ENCODE peak calls at places on chromosomes 3 and 15, in nine cellular contexts. One of them, this sample, is unnamed. For H3K9me3, the result is how much of the 10 kb centered on the place peaks cover.

GRCh38 chr3:102235679-102236078 is 199.1 kb upstream of the ZPLD1 start:
- DNase-seq in mucosa of descending colon: no peak
- DNase-seq in neural progenitor cell: peak
- DNase-seq in CD8-positive, alpha-beta T cell: no peak
- DNase-seq in Peyer's patch: no peak
- DNase-seq in HCT116: no peak
- DNase-seq in IMR-90: peak
- DNase-seq in transverse colon: no peak
- DNase-seq in sigmoid colon: no peak
- DNase-seq in this sample: peak

GRCh38 chr15:93247466-93248121 is 158.6 kb upstream of the RGMA start:
- DNase-seq in mucosa of descending colon: no peak
- DNase-seq in neural progenitor cell: no peak
- DNase-seq in CD8-positive, alpha-beta T cell: no peak
- DNase-seq in Peyer's patch: no peak
- DNase-seq in HCT116: no peak
- DNase-seq in IMR-90: no peak
- DNase-seq in transverse colon: no peak
- DNase-seq in sigmoid colon: no peak
- DNase-seq in this sample: no peak

GRCh38 chr3:115099115-115099884 is 47.8 kb downstream of the ZBTB20 start:
- DNase-seq in mucosa of descending colon: no peak
- DNase-seq in neural progenitor cell: no peak
- DNase-seq in CD8-positive, alpha-beta T cell: no peak
- DNase-seq in Peyer's patch: no peak
- DNase-seq in HCT116: no peak
- DNase-seq in IMR-90: peak
- DNase-seq in transverse colon: no peak
- DNase-seq in sigmoid colon: no peak
- DNase-seq in this sample: no peak

GRCh38 chr3:184238246-184238818 is 8.9 kb downstream of the VWA5B2 start:
- DNase-seq in mucosa of descending colon: peak
- DNase-seq in neural progenitor cell: no peak
- DNase-seq in CD8-positive, alpha-beta T cell: no peak
- DNase-seq in Peyer's patch: no peak
- DNase-seq in HCT116: no peak
- DNase-seq in IMR-90: no peak
- DNase-seq in transverse colon: no peak
- DNase-seq in sigmoid colon: no peak
- DNase-seq in this sample: no peak

GRCh38 chr3:126926684-126927404 is 56.1 kb upstream of the PLXNA1 start:
- DNase-seq in mucosa of descending colon: no peak
- DNase-seq in neural progenitor cell: no peak
- DNase-seq in CD8-positive, alpha-beta T cell: no peak
- DNase-seq in Peyer's patch: no peak
- DNase-seq in HCT116: peak
- DNase-seq in IMR-90: peak
- DNase-seq in transverse colon: no peak
- DNase-seq in sigmoid colon: peak
- DNase-seq in this sample: no peak

GRCh38 chr15:43194775-43195174 is 9.6 kb downstream of the CCNDBP1 start:
- DNase-seq in mucosa of descending colon: no peak
- DNase-seq in neural progenitor cell: no peak
- DNase-seq in CD8-positive, alpha-beta T cell: no peak
- DNase-seq in Peyer's patch: no peak
- DNase-seq in HCT116: no peak
- DNase-seq in IMR-90: peak
- DNase-seq in transverse colon: no peak
- DNase-seq in sigmoid colon: no peak
- DNase-seq in this sample: no peak

GRCh38 chr3:105967117-105967516 is 98.3 kb upstream of the CBLB start:
- DNase-seq in mucosa of descending colon: no peak
- DNase-seq in neural progenitor cell: no peak
- DNase-seq in CD8-positive, alpha-beta T cell: no peak
- DNase-seq in Peyer's patch: no peak
- DNase-seq in HCT116: no peak
- DNase-seq in IMR-90: peak
- DNase-seq in transverse colon: peak
- DNase-seq in sigmoid colon: no peak
- DNase-seq in this sample: no peak

GRCh38 chr3:152021951-152022461 is 148.6 kb downstream of the SUCNR1 start:
- DNase-seq in mucosa of descending colon: no peak
- DNase-seq in neural progenitor cell: no peak
- DNase-seq in CD8-positive, alpha-beta T cell: no peak
- DNase-seq in Peyer's patch: no peak
- DNase-seq in HCT116: peak
- DNase-seq in IMR-90: peak
- DNase-seq in transverse colon: no peak
- DNase-seq in sigmoid colon: no peak
- DNase-seq in this sample: no peak

GRCh38 chr15:78329625-78330024 is 10.5 kb upstream of the CRABP1 start:
- DNase-seq in mucosa of descending colon: no peak
- DNase-seq in neural progenitor cell: no peak
- DNase-seq in CD8-positive, alpha-beta T cell: no peak
- DNase-seq in Peyer's patch: no peak
- DNase-seq in HCT116: no peak
- DNase-seq in IMR-90: peak
- DNase-seq in transverse colon: no peak
- DNase-seq in sigmoid colon: no peak
- DNase-seq in this sample: no peak

GRCh38 chr15:68385240-68385561 is 46.8 kb downstream of the ITGA11 start:
- DNase-seq in mucosa of descending colon: no peak
- DNase-seq in neural progenitor cell: no peak
- DNase-seq in CD8-positive, alpha-beta T cell: no peak
- DNase-seq in Peyer's patch: no peak
- DNase-seq in HCT116: no peak
- DNase-seq in IMR-90: no peak
- DNase-seq in transverse colon: no peak
- DNase-seq in sigmoid colon: peak
- DNase-seq in this sample: no peak

DNA sequence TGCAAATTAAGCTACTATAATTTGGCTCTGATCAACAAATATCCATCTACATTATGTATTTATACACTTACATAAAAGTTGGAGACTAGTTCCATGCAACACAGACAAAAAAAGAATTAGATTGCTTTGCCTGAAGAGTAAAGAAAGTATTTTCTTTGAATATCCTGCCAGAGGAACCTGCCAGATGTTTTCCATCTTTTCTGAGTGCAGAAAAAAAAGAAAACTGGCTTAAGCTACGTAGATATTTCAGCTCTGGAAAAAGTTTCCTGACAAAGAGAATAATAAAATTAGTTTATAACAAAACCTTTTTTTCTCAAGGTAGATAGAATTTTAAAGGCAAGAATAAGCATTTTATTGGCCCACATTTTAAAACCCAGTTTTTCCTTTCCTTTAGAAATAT is 607.4 kb upstream of the NAALADL2 start:
- DNase-seq in mucosa of descending colon: no peak
- DNase-seq in neural progenitor cell: no peak
- DNase-seq in CD8-positive, alpha-beta T cell: no peak
- DNase-seq in Peyer's patch: no peak
- DNase-seq in HCT116: no peak
- DNase-seq in IMR-90: no peak
- DNase-seq in transverse colon: no peak
- DNase-seq in sigmoid colon: no peak
- DNase-seq in this sample: no peak
- TF ChIP-seq CTCF in mucosa of descending colon: no peak
- TF ChIP-seq CTCF in neural progenitor cell: no peak
- TF ChIP-seq CTCF in CD8-positive, alpha-beta T cell: no peak
- TF ChIP-seq CTCF in Peyer's patch: no peak
- TF ChIP-seq CTCF in HCT116: no peak
- TF ChIP-seq CTCF in IMR-90: no peak
- TF ChIP-seq CTCF in transverse colon: no peak
- TF ChIP-seq CTCF in sigmoid colon: no peak
- TF ChIP-seq CTCF in this sample: no peak

GRCh38 chr3:147354621-147355020 is 51.7 kb downstream of the ZIC4 start:
- DNase-seq in mucosa of descending colon: no peak
- DNase-seq in neural progenitor cell: peak
- DNase-seq in CD8-positive, alpha-beta T cell: no peak
- DNase-seq in Peyer's patch: no peak
- DNase-seq in HCT116: no peak
- DNase-seq in IMR-90: no peak
- DNase-seq in transverse colon: no peak
- DNase-seq in sigmoid colon: no peak
- DNase-seq in this sample: no peak

GRCh38 chr3:147356145-147356908 is 50.0 kb downstream of the ZIC4 start:
- DNase-seq in mucosa of descending colon: no peak
- DNase-seq in neural progenitor cell: no peak
- DNase-seq in CD8-positive, alpha-beta T cell: no peak
- DNase-seq in Peyer's patch: no peak
- DNase-seq in HCT116: no peak
- DNase-seq in IMR-90: no peak
- DNase-seq in transverse colon: no peak
- DNase-seq in sigmoid colon: no peak
- DNase-seq in this sample: no peak

GRCh38 chr3:147356909-147357733 is 49.2 kb downstream of the ZIC4 start:
- DNase-seq in mucosa of descending colon: no peak
- DNase-seq in neural progenitor cell: peak
- DNase-seq in CD8-positive, alpha-beta T cell: no peak
- DNase-seq in Peyer's patch: no peak
- DNase-seq in HCT116: no peak
- DNase-seq in IMR-90: no peak
- DNase-seq in transverse colon: no peak
- DNase-seq in sigmoid colon: no peak
- DNase-seq in this sample: no peak

GRCh38 chr3:147358144-147358992 is 48.0 kb downstream of the ZIC4 start:
- DNase-seq in mucosa of descending colon: no peak
- DNase-seq in neural progenitor cell: no peak
- DNase-seq in CD8-positive, alpha-beta T cell: no peak
- DNase-seq in Peyer's patch: no peak
- DNase-seq in HCT116: no peak
- DNase-seq in IMR-90: no peak
- DNase-seq in transverse colon: no peak
- DNase-seq in sigmoid colon: no peak
- DNase-seq in this sample: no peak

GRCh38 chr3:147355104-147355854 is 51.1 kb downstream of the ZIC4 start:
- DNase-seq in mucosa of descending colon: no peak
- DNase-seq in neural progenitor cell: peak
- DNase-seq in CD8-positive, alpha-beta T cell: no peak
- DNase-seq in Peyer's patch: no peak
- DNase-seq in HCT116: no peak
- DNase-seq in IMR-90: no peak
- DNase-seq in transverse colon: no peak
- DNase-seq in sigmoid colon: no peak
- DNase-seq in this sample: no peak
- H3K4me3 ChIP-seq in mucosa of descending colon: no peak
- H3K4me3 ChIP-seq in neural progenitor cell: peak
- H3K4me3 ChIP-seq in CD8-positive, alpha-beta T cell: no peak
- H3K4me3 ChIP-seq in Peyer's patch: no peak
- H3K4me3 ChIP-seq in HCT116: no peak
- H3K4me3 ChIP-seq in IMR-90: no peak
- H3K4me3 ChIP-seq in transverse colon: no peak
- H3K4me3 ChIP-seq in sigmoid colon: no peak
- H3K4me3 ChIP-seq in this sample: no peak

GRCh38 chr3:75782506-75782905 is 2.8 kb downstream of the ZNF717 start:
- DNase-seq in mucosa of descending colon: no peak
- DNase-seq in neural progenitor cell: no peak
- DNase-seq in CD8-positive, alpha-beta T cell: no peak
- DNase-seq in Peyer's patch: no peak
- DNase-seq in HCT116: no peak
- DNase-seq in IMR-90: no peak
- DNase-seq in transverse colon: no peak
- DNase-seq in sigmoid colon: no peak
- DNase-seq in this sample: no peak

GRCh38 chr3:75781079-75781745 is 4.1 kb downstream of the ZNF717 start:
- DNase-seq in mucosa of descending colon: no peak
- DNase-seq in neural progenitor cell: no peak
- DNase-seq in CD8-positive, alpha-beta T cell: no peak
- DNase-seq in Peyer's patch: no peak
- DNase-seq in HCT116: no peak
- DNase-seq in IMR-90: no peak
- DNase-seq in transverse colon: no peak
- DNase-seq in sigmoid colon: no peak
- DNase-seq in this sample: no peak
- H3K9me3 ChIP-seq in mucosa of descending colon: under half
- H3K9me3 ChIP-seq in neural progenitor cell: under half
- H3K9me3 ChIP-seq in CD8-positive, alpha-beta T cell: under half
- H3K9me3 ChIP-seq in Peyer's patch: under half
- H3K9me3 ChIP-seq in HCT116: under half
- H3K9me3 ChIP-seq in IMR-90: under half
- H3K9me3 ChIP-seq in transverse colon: under half
- H3K9me3 ChIP-seq in sigmoid colon: under half
- H3K9me3 ChIP-seq in this sample: under half

GRCh38 chr15:28271697-28272250 is 50.2 kb downstream of the HERC2 start:
- DNase-seq in mucosa of descending colon: no peak
- DNase-seq in neural progenitor cell: no peak
- DNase-seq in CD8-positive, alpha-beta T cell: no peak
- DNase-seq in Peyer's patch: no peak
- DNase-seq in HCT116: no peak
- DNase-seq in IMR-90: no peak
- DNase-seq in transverse colon: no peak
- DNase-seq in sigmoid colon: no peak
- DNase-seq in this sample: no peak

GRCh38 chr15:28274211-28274610 is 47.8 kb downstream of the HERC2 start:
- DNase-seq in mucosa of descending colon: no peak
- DNase-seq in neural progenitor cell: no peak
- DNase-seq in CD8-positive, alpha-beta T cell: no peak
- DNase-seq in Peyer's patch: no peak
- DNase-seq in HCT116: no peak
- DNase-seq in IMR-90: no peak
- DNase-seq in transverse colon: no peak
- DNase-seq in sigmoid colon: no peak
- DNase-seq in this sample: no peak

GRCh38 chr15:28272587-28272986 is 49.4 kb downstream of the HERC2 start:
- DNase-seq in mucosa of descending colon: no peak
- DNase-seq in neural progenitor cell: no peak
- DNase-seq in CD8-positive, alpha-beta T cell: no peak
- DNase-seq in Peyer's patch: no peak
- DNase-seq in HCT116: no peak
- DNase-seq in IMR-90: no peak
- DNase-seq in transverse colon: no peak
- DNase-seq in sigmoid colon: no peak
- DNase-seq in this sample: no peak

GRCh38 chr15:28274635-28275034 is 47.3 kb downstream of the HERC2 start:
- DNase-seq in mucosa of descending colon: no peak
- DNase-seq in neural progenitor cell: no peak
- DNase-seq in CD8-positive, alpha-beta T cell: no peak
- DNase-seq in Peyer's patch: no peak
- DNase-seq in HCT116: no peak
- DNase-seq in IMR-90: no peak
- DNase-seq in transverse colon: no peak
- DNase-seq in sigmoid colon: no peak
- DNase-seq in this sample: no peak

DNA sequence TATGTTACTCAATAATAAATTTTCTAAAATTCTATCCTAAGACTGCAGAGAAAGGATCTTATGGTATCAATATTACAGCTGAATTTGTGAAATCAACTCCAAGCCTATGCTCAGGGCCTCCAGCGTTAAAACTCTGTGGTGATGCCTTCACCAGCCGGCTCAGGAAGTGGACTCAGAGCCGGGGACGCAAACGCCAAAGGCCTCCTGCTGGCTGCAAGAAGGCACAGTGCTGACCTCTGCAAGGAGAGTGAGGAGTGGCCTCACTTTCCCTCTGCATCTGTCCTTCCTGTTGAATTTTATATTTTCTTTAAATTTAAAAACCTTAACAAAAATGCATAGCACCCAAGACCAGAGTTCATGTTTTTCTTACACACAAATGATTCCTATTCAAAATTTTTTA is 48.5 kb downstream of the HERC2 start:
- DNase-seq in mucosa of descending colon: no peak
- DNase-seq in neural progenitor cell: peak
- DNase-seq in CD8-positive, alpha-beta T cell: no peak
- DNase-seq in Peyer's patch: no peak
- DNase-seq in HCT116: no peak
- DNase-seq in IMR-90: peak
- DNase-seq in transverse colon: no peak
- DNase-seq in sigmoid colon: no peak
- DNase-seq in this sample: no peak
- TF ChIP-seq CTCF in mucosa of descending colon: no peak
- TF ChIP-seq CTCF in neural progenitor cell: peak
- TF ChIP-seq CTCF in CD8-positive, alpha-beta T cell: no peak
- TF ChIP-seq CTCF in Peyer's patch: no peak
- TF ChIP-seq CTCF in HCT116: peak
- TF ChIP-seq CTCF in IMR-90: peak
- TF ChIP-seq CTCF in transverse colon: no peak
- TF ChIP-seq CTCF in sigmoid colon: no peak
- TF ChIP-seq CTCF in this sample: no peak

This sample was measured in WERI-Rb-1.